ENCODE peak calls at places on chromosome 7, in five cellular contexts. G is K562, U is SK-N-SH, K is GM12878, P is H1. L is an unnamed sample.

GRCh38 chr7:873367-874002 is 2.9 kb upstream of the GET4 start:
- DNase-seq in G (peak), U (peak), K (peak), P (peak), L (peak)

GRCh38 chr7:2521952-2522591 is 2.5 kb downstream of the LFNG start:
- DNase-seq in G (no peak), U (no peak), K (no peak), P (no peak), L (no peak)

GRCh38 chr7:84237533-84238173 is 43.1 kb upstream of the SEMA3A start:
- DNase-seq in G (no peak), U (no peak), K (no peak), P (no peak), L (no peak)

GRCh38 chr7:95989301-95989700 is 216.9 kb downstream of the DYNC1I1 start:
- DNase-seq in G (no peak), U (no peak), K (no peak), P (no peak), L (no peak)

GRCh38 chr7:147510913-147511312 is 1079.7 kb upstream of the C7orf33 start:
- DNase-seq in G (no peak), U (no peak), K (no peak), P (no peak), L (no peak)

GRCh38 chr7:121860953-121861352 is 12.0 kb upstream of the PTPRZ1 start:
- DNase-seq in G (no peak), U (no peak), K (no peak), P (no peak), L (no peak)

GRCh38 chr7:1100886-1101579 is 13.1 kb downstream of the GPER1 start:
- DNase-seq in G (no peak), U (no peak), K (no peak), P (no peak), L (no peak)

GRCh38 chr7:4740796-4741195 is 34.6 kb upstream of the AP5Z1 start:
- DNase-seq in G (no peak), U (no peak), K (no peak), P (no peak), L (no peak)

GRCh38 chr7:37645276-37646040 is 38.1 kb upstream of the GPR141 start:
- DNase-seq in G (no peak), U (no peak), K (no peak), P (no peak), L (no peak)

GRCh38 chr7:23529262-23529859 is 2.4 kb downstream of the TRA2A start:
- DNase-seq in G (no peak), U (no peak), K (no peak), P (no peak), L (no peak)

GRCh38 chr7:121752706-121753105 is 120.3 kb upstream of the PTPRZ1 start:
- DNase-seq in G (no peak), U (peak), K (no peak), P (no peak), L (peak)

GRCh38 chr7:110877086-110877485 is 213.8 kb upstream of the LRRN3 start:
- DNase-seq in G (no peak), U (no peak), K (no peak), P (no peak), L (no peak)

GRCh38 chr7:151018421-151019129 is 5.7 kb downstream of the ATG9B start:
- DNase-seq in G (no peak), U (no peak), K (no peak), P (no peak), L (no peak)

GRCh38 chr7:43612128-43612527 is 29.2 kb downstream of the STK17A start:
- DNase-seq in G (no peak), U (no peak), K (no peak), P (no peak), L (no peak)

GRCh38 chr7:101829374-101829773 is 11.9 kb downstream of the CUX1 start:
- DNase-seq in G (no peak), U (no peak), K (no peak), P (no peak), L (no peak)

GRCh38 chr7:133513608-133514007 is 260.7 kb downstream of the EXOC4 start:
- DNase-seq in G (no peak), U (no peak), K (no peak), P (no peak), L (no peak)

GRCh38 chr7:45157286-45157652 is 322 bp upstream of the RAMP3 start:
- DNase-seq in G (no peak), U (no peak), K (no peak), P (no peak), L (no peak)

GRCh38 chr7:38232475-38233366 is 40.7 kb downstream of the TARP start:
- DNase-seq in G (no peak), U (no peak), K (peak), P (no peak), L (no peak)

GRCh38 chr7:114423218-114423496 is 8.5 kb downstream of the FOXP2 start:
- DNase-seq in G (no peak), U (no peak), K (no peak), P (no peak), L (no peak)
- TF ChIP-seq RAD21 in G (no peak), U (no peak), K (no peak), P (no peak), L (no peak)

DNA sequence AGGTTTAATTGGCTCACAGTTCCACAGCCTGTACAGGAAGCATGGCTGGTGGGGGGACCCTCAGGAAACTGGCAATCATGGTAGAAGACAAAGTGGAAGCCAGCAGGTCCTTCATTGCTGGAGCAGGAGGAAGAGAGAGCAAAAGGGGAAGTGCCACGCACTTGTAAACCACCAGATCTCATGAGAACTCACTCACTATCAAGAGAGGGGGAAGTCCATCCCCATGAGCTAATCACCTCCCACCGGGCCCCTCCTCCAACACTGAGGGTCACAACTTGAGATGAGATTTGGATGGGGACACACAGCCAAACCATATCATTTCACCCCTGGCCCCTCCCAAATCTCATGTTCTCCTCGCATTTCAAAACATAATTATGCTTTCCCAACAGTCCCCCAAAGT is 171.9 kb upstream of the CACNA2D1 start:
- DNase-seq in G (no peak), U (no peak), K (no peak), P (no peak), L (no peak)
- TF ChIP-seq GABPA in G (no peak), U (no peak), K (no peak), P (no peak), L (no peak)

DNA sequence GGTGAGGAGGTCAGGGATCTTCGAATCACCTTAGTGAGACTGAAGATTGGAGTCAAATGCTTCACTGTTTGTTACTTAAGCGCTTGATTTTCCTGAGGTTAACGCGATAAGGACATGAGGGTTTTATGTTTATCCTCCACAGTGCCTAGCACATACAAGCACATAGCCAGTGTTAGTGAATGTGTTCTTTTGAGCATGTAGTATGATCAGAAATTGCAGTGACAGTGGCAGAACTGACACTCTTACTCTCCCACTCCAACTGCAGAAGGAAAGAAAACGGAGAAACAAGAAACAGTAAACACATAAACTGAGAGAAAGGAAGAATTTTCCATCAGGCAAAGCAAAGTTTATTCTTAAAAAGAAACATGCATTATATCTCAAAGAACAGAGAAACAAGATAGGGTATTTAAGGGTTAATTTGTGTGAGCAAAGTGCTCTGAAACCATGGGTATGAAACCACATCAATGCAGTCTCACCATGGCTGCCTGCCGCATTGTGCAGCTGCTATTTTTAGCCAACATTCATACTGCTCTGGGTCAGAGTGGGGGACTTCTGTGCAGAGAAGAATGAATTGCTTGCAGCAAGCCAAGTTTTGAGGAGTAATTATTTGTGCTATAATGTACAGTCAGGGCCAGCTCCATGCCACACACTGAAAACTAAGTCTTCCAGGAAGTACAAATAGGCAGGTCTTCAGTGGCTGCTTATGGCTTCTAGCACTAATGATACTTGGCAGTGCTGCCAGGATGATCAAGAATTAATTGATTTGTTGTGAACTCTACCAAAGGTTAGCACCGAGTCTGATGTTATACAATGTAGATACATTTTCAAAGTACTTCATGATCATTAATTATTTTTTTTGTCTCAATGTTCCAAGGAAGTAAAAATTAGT is 152.0 kb downstream of the MACC1 start:
- DNase-seq in G (no peak), U (no peak), K (peak), P (no peak), L (no peak)
- TF ChIP-seq POLR2AphosphoS5 in G (no peak), U (no peak), K (no peak), P (no peak), L (no peak)

GRCh38 chr7:24697416-24697815 is 59.8 kb downstream of the GSDME start:
- DNase-seq in G (no peak), U (no peak), K (no peak), P (no peak), L (no peak)
- TF ChIP-seq RAD21 in G (no peak), U (no peak), K (no peak), P (no peak), L (no peak)

L was measured in HepG2.